ENCODE peak calls at places on chromosomes 2 and 18, in four cellular contexts. V, P, O and X are unnamed samples.

GRCh38 chr2:28398101-28398834 is 5.6 kb downstream of the FOSL2 start:
- DNase-seq in P (no peak), V (no peak), O (peak; percentile 73), X (no peak)

GRCh38 chr2:229731916-229732315 is 17.6 kb upstream of the DNER start:
- DNase-seq in O (no peak), V (no peak), P (no peak), X (no peak)

GRCh38 chr2:227456772-227457171 is 15.2 kb upstream of the AGFG1 start:
- DNase-seq in P (no peak), O (no peak), V (no peak), X (no peak)

GRCh38 chr18:63132819-63133200 is 186.8 kb downstream of the BCL2 start:
- DNase-seq in V (no peak), P (no peak), O (no peak), X (no peak)

GRCh38 chr18:55988537-55988936 is 400.5 kb upstream of the TCF4 start:
- DNase-seq in P (no peak), V (no peak), O (no peak), X (no peak)

GRCh38 chr2:232870766-232871371 is 805 bp downstream of the SNORC start:
- DNase-seq in P (no peak), V (no peak), O (no peak), X (no peak)

GRCh38 chr2:215529271-215529670 is 93.4 kb upstream of the FN1 start:
- DNase-seq in O (no peak), P (no peak), V (no peak), X (no peak)

GRCh38 chr2:164055623-164056022 is 319.8 kb upstream of the FIGN start:
- DNase-seq in O (no peak), P (no peak), V (no peak), X (no peak)

GRCh38 chr2:168455692-168456525 is at the start of gene CERS6:
- DNase-seq in O (peak; percentile 95), P (peak; percentile 68), V (peak; percentile 90), X (peak; percentile 54)
- TF ChIP-seq POLR2A in O (peak; percentile 86), P (no peak), V (peak; percentile 75), X (no peak)

GRCh38 chr2:10658041-10658913 is 31.5 kb downstream of the NOL10 start:
- DNase-seq in P (no peak), V (no peak), O (no peak), X (no peak)

GRCh38 chr2:10658914-10659257 is 30.9 kb downstream of the NOL10 start:
- DNase-seq in V (no peak), O (no peak), P (no peak), X (no peak)

GRCh38 chr2:10655841-10656225 is 33.9 kb downstream of the NOL10 start:
- DNase-seq in P (no peak), O (no peak), V (no peak), X (no peak)

GRCh38 chr2:10661846-10662245 is 27.9 kb downstream of the NOL10 start:
- DNase-seq in V (no peak), P (no peak), O (no peak), X (no peak)

GRCh38 chr2:10659898-10660568 is 29.7 kb downstream of the NOL10 start:
- DNase-seq in O (peak; percentile 20), V (peak; percentile 71), P (no peak), X (no peak)
- TF ChIP-seq POLR2A in O (no peak), V (no peak), P (no peak), X (no peak)

GRCh38 chr2:231667096-231667427 is 41.3 kb upstream of the PTMA start:
- DNase-seq in V (no peak), O (no peak), P (no peak), X (no peak)

GRCh38 chr2:231667497-231667896 is 40.8 kb upstream of the PTMA start:
- DNase-seq in O (no peak), V (no peak), P (no peak), X (no peak)

GRCh38 chr2:231664727-231665126 is 43.6 kb upstream of the PTMA start:
- DNase-seq in P (no peak), O (no peak), V (no peak), X (no peak)

GRCh38 chr2:231665208-231665921 is 43.0 kb upstream of the PTMA start:
- DNase-seq in V (no peak), O (peak; percentile 19), P (no peak), X (no peak)

GRCh38 chr2:231666171-231667095 is 41.9 kb upstream of the PTMA start:
- DNase-seq in P (no peak), O (peak; percentile 93), V (peak; percentile 69), X (peak; percentile 72)
- TF ChIP-seq POLR2A in P (peak; percentile 86), O (peak; percentile 88), V (peak; percentile 73), X (peak; percentile 90)

GRCh38 chr2:130354135-130354420 is 1.8 kb upstream of the PTPN18 start:
- DNase-seq in V (no peak), P (no peak), O (no peak), X (no peak)

GRCh38 chr2:130353291-130354134 is 2.3 kb upstream of the PTPN18 start:
- DNase-seq in V (no peak), O (no peak), P (no peak), X (no peak)

GRCh38 chr2:130352229-130352628 is 3.6 kb upstream of the PTPN18 start:
- DNase-seq in V (no peak), O (no peak), P (no peak), X (no peak)

GRCh38 chr2:130349174-130349573 is 6.5 kb downstream of the IMP4 start:
- DNase-seq in V (no peak), O (no peak), P (no peak), X (no peak)

DNA sequence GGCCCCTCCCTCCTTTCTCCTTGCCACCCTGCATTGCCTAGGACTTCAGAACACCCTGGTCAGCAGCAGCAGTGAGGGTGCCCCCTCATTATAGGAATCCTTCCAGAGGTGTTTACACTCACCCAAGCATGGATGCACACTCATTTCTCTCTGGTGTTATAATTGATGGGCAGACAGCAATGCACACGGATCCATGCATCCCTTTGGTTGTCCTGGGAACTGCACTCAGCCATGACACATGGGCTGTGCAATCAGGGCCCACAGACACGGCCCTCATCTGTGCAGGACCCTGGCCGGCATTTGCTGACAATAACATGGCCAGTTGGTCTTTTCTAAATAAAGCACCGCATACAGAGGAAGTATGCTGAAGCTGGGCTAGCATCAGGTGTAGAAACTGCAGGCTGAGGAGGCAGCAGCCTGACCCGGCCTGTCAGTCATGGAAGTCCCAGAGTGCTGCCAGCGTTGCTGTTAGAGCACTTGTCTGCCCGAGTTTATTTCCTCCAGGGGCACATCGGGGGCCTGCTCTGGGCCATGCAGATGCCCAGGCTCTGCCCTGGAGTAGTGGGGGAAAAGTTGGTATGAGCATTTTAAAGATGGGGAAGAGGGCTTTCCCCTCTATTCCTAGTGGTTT is 4.2 kb upstream of the PTPN18 start:
- DNase-seq in V (no peak), O (no peak), P (no peak), X (no peak)
- TF ChIP-seq POLR2A in V (no peak), O (no peak), P (no peak), X (no peak)

DNA sequence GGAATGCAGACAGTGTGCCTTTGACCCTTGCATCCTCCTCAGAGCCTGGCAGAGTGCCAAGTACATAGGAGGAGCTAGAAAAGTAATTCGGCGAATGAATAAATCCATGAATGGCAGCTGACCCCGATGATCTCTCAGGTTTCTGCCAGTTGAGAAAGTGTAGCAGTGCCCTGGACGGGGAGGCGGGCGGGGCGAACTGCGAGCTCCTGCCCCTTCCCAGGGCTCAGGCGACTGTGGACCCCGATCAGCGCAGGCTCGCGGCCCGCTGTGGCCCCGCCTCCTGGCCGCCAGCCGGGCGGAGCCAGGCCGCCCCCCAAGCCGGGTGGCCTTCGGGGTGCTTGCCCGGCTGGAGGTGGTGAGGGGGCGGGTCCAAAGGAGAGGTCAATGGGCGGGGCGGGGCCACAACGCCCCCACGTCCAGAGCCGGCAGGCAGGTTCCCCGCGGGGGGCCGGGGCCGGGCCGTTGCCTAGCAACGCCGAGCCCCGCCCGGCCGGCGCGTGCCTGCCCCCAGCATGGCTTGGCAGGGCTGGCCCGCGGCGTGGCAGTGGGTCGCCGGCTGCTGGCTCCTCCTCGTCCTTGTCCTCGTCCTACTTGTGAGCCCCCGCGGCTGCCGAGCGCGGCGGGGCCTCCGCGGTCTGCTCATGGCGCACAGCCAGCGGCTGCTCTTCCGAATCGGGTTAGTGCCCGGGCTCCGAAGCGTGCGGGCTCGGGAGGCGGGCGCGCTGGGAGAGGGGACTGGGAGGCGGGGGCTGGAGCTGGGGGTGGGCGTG is 30.6 kb upstream of the TMBIM1 start:
- DNase-seq in P (peak; percentile 84), V (peak; percentile 97), O (peak; percentile 63), X (no peak)
- TF ChIP-seq POLR2A in P (no peak), V (peak; percentile 48), O (peak; percentile 18), X (no peak)

DNA sequence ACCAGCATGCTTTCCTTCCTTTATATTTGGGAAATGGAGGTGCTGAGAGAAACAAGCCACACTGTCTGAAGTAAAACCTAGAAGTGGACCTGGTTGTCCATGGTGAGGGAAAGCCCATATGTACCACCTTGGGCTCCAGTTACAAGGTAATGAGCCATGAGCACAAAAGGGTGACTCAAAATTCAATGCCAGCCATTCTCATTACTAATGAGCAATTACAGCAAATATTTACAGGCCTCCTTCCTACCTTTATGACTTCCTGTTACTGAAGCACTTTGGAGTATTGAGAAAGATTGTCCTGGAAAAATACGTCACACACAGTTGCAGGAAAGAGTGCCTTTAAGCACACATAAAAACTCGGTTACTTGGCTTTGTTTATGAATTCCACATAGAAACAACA is 9.1 kb downstream of the EPAS1 start:
- DNase-seq in O (no peak), V (no peak), P (no peak), X (no peak)
- TF ChIP-seq POLR2A in O (no peak), V (no peak), P (no peak), X (no peak)